ENCODE peak calls at places on chromosomes 7 and 10, in six cellular contexts. C, A, G, Y, X and T are unnamed samples. For H3K4me1, the result is how much of the 10 kb centered on the place peaks cover.

GRCh38 chr7:5713124-5713912 is 68.1 kb downstream of the RNF216 start:
- DNase-seq in G (no peak), A (no peak), Y (no peak), C (no peak), X (no peak), T (no peak)

GRCh38 chr7:129769866-129770808 is 158.6 kb downstream of the NRF1 start:
- DNase-seq in X (no peak), A (no peak), Y (no peak), G (no peak), C (no peak), T (no peak)

GRCh38 chr7:66912195-66912594 is 8.8 kb upstream of the TMEM248 start:
- DNase-seq in G (no peak), X (no peak), A (no peak), C (no peak), Y (no peak), T (no peak)

GRCh38 chr10:74821501-74821900 is 4.9 kb upstream of the KAT6B start:
- DNase-seq in Y (no peak), G (no peak), A (no peak), C (no peak), X (no peak), T (no peak)

GRCh38 chr10:13528138-13528874 is 508 bp downstream of the BEND7 start:
- DNase-seq in G (no peak), C (no peak), Y (peak), X (peak), A (no peak), T (peak)

GRCh38 chr7:104963991-104964385 is 50.0 kb upstream of the KMT2E start:
- DNase-seq in A (peak), G (no peak), X (no peak), Y (peak), C (peak), T (no peak)

GRCh38 chr10:73950569-73950968 is 39.6 kb downstream of the PLAU start:
- DNase-seq in Y (no peak), X (no peak), G (peak), C (no peak), A (no peak), T (peak)

GRCh38 chr7:50409856-50410468 is 40.2 kb downstream of the FIGNL1 start:
- DNase-seq in Y (no peak), X (no peak), G (no peak), C (no peak), A (no peak), T (no peak)

GRCh38 chr7:99380032-99380822 is 5.7 kb downstream of the ARPC1B start:
- DNase-seq in Y (peak), C (no peak), X (peak), G (no peak), A (peak), T (peak)

GRCh38 chr7:111400088-111400487 is 162.2 kb downstream of the IMMP2L start:
- DNase-seq in X (no peak), G (no peak), C (no peak), A (no peak), Y (no peak), T (no peak)

GRCh38 chr10:51733061-51733460 is 33.7 kb upstream of the CSTF2T start:
- DNase-seq in C (no peak), Y (peak), X (no peak), A (peak), G (no peak), T (peak)

GRCh38 chr10:126262971-126263370 is 125.3 kb downstream of the ADAM12 start:
- DNase-seq in A (no peak), G (no peak), X (no peak), Y (no peak), C (no peak), T (peak)

GRCh38 chr10:80266513-80266863 is 23.0 kb downstream of the MAT1A start:
- DNase-seq in X (peak), Y (no peak), G (no peak), A (no peak), C (no peak), T (no peak)

GRCh38 chr10:97150191-97150590 is 35.6 kb downstream of the SLIT1 start:
- DNase-seq in Y (no peak), X (no peak), A (no peak), G (no peak), C (no peak), T (no peak)

GRCh38 chr10:102675151-102675886 is 31.0 kb downstream of the TRIM8 start:
- DNase-seq in A (no peak), X (no peak), G (peak), Y (peak), C (no peak), T (peak)

GRCh38 chr10:88004451-88004850 is 141.0 kb downstream of the PTEN start:
- DNase-seq in G (no peak), C (no peak), Y (peak), A (peak), X (no peak), T (peak)

GRCh38 chr7:1095621-1096155 is 7.8 kb downstream of the GPER1 start:
- DNase-seq in Y (no peak), C (no peak), X (no peak), G (no peak), A (no peak), T (no peak)

GRCh38 chr10:74766501-74766900 is 59.9 kb upstream of the KAT6B start:
- DNase-seq in A (no peak), Y (no peak), C (no peak), X (no peak), G (no peak), T (no peak)

GRCh38 chr7:118153551-118154177 is 30.3 kb upstream of the LSM8 start:
- DNase-seq in A (peak), G (no peak), Y (peak), X (peak), C (peak), T (peak)

DNA sequence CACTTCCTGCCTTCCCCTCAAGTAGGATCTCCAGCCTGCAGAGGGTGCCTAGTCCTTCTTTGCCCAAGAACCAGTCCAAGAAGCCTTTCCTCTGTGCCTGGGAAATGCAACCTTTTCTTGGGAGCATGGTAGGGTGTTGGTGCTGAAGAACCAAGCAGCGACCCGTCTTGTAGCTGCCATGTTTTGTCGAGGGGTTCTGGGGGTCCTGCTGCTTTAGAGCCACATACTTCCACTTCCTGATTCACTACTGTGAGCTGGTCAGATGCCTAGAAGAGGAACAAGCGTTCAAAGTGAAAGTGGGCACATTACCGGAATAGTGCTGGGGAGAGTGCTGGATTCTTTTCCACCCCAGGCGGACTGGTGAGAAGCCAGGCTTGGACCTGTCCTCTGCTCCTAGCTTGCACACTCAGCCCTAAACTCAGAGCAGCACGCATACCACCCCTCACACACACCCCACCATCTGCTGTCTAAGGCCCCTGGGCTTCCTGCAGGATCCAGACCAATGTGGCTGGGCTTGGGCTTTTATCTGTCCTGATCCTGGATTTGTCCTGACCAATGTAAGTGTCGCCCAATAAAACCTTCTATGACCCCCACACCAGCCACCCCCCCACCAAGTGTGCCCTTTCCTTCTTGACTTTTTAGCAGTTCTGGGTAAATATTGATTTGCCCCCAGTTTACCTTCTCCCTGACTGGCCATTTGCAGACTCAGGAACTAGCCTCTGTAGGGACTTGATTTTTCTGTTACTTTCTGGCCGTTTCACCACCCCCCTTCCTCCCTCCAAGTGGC is 1.5 kb upstream of the HOXA13 start:
- DNase-seq in X (no peak), A (no peak), C (no peak), Y (peak), G (no peak), T (no peak)
- H3K4me3 ChIP-seq in X (no peak), A (no peak), C (no peak), Y (peak), G (no peak), T (no peak)

GRCh38 chr7:55127135-55127551 is 108.3 kb downstream of the EGFR start:
- DNase-seq in A (no peak), Y (no peak), X (no peak), G (no peak), C (no peak), T (peak)

GRCh38 chr7:55124989-55125875 is 106.4 kb downstream of the EGFR start:
- DNase-seq in X (no peak), G (no peak), C (no peak), Y (no peak), A (no peak), T (no peak)

GRCh38 chr7:55128693-55129394 is 110.0 kb downstream of the EGFR start:
- DNase-seq in A (peak), C (no peak), Y (peak), G (peak), X (no peak), T (peak)

GRCh38 chr7:55129409-55130078 is 110.7 kb downstream of the EGFR start:
- DNase-seq in A (peak), X (no peak), G (no peak), Y (peak), C (no peak), T (peak)

DNA sequence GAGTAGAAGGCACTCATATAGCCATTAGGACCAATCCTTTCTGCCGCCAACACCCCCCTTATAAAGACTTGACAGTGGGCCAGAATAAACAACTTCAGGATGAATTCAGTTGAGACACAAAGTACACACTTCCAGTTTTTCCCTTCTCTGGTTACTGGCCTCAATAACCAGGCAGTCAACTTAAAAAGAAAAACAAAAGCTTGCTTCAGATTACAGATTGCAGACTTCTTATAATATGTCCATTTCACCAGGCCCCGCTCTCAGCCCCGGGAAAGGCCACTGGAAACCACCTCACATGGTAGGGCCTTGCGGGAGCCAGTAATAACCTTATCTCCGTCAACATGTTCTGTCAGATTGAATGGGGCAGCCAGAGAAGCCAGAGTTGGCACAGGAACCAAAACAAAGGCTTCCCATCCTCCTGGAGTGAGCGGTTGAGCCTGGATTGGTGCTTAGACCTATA is 108.8 kb downstream of the EGFR start:
- DNase-seq in C (no peak), X (no peak), Y (peak), G (no peak), A (peak), T (peak)
- H3K4me1 ChIP-seq in C (under half), X (under half), Y (under half), G (under half), A (half or more), T (half or more)

GRCh38 chr10:104591451-104591850 is 49.6 kb upstream of the SORCS3 start:
- DNase-seq in G (no peak), C (no peak), A (no peak), X (no peak), Y (no peak), T (no peak)

GRCh38 chr10:104584541-104584940 is 56.5 kb upstream of the SORCS3 start:
- DNase-seq in G (no peak), A (no peak), C (no peak), Y (no peak), X (no peak), T (no peak)

GRCh38 chr10:104589871-104590270 is 51.2 kb upstream of the SORCS3 start:
- DNase-seq in C (no peak), X (no peak), A (peak), G (no peak), Y (no peak), T (no peak)

GRCh38 chr10:104589431-104589830 is 51.7 kb upstream of the SORCS3 start:
- DNase-seq in X (no peak), A (no peak), C (no peak), G (no peak), Y (no peak), T (no peak)
- H3K9ac ChIP-seq in X (no peak), A (no peak), C (no peak), G (no peak), Y (no peak), T (no peak)

GRCh38 chr10:43421201-43421507 is 12.2 kb upstream of the HNRNPF start:
- DNase-seq in C (no peak), Y (no peak), X (no peak), G (no peak), A (no peak), T (no peak)
- H3K4me3 ChIP-seq in C (peak), Y (peak), X (peak), G (peak), A (peak), T (peak)

DNA sequence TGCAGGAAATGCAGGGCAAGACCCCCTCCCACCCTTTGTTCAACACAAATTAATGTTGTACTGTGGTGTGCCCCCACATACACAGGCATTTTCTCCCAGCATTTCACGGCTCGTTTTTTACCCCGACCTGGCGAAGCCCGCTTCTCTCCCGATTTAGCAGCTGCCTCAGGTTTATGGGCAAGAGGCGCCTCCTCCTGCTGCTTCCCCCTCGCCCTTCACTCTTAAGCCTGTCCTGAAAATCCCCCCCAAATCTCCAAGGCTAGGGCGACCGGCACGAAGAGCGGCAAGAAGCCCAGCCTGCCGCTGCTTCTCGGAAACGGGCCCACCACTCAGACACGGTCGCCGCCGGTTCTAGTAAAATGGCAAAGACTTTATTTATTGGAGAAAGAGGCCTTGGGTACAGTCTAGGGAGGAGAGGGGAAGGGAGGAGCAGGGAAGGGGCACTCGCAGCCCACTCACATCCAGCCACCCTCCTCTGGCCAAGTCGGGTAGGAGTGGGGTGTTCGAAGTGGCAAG is 3.4 kb downstream of the LBX1 start:
- DNase-seq in A (no peak), G (no peak), X (no peak), Y (no peak), C (no peak), T (no peak)
- H3K4me1 ChIP-seq in A (under half), G (under half), X (under half), Y (under half), C (under half), T (under half)

DNA sequence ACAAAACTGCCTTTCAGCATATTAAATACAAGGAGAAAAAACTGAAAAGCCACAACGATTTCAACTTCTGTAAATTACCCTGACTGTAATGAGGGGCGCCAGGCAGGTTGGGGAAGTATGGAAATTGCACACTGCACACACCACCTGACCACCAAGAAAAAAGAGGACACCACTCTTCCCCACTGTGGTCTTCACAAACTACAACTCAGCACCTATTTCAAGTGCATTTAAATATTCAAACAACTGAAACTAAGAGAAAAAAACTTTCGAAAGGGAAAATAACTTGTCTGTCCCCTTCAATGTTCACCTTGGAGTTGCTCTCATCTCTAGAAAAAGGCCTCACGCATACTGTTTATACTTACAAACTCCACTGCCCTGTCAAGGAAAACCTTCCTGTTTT is 1.5 kb downstream of the LARP4B start:
- DNase-seq in A (no peak), Y (peak), G (no peak), C (peak), X (no peak), T (peak)
- H3K9ac ChIP-seq in A (peak), Y (peak), G (peak), C (peak), X (peak), T (peak)

DNA sequence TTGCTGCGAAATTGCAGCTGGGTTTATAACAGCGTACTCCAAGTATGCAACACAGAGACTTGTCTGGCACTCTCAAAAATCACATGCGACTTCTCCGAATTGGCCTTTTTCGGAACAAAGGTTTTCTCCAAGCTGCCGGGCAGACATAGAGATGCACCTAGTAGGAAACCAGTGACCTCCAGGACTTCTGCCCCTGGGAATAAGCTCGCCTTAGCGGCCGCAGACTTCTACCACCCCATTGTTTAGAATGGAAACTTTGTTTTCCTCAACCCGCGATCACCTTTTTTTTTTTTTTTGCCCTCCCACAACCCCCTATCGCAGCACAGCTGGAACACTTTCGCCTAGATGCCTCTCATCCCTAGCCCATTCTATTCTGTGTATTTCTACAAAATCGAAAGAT is 4.9 kb upstream of the HOXA10 start:
- DNase-seq in X (no peak), C (no peak), Y (no peak), A (no peak), G (no peak), T (no peak)
- H3K4me3 ChIP-seq in X (no peak), C (no peak), Y (peak), A (no peak), G (peak), T (peak)

DNA sequence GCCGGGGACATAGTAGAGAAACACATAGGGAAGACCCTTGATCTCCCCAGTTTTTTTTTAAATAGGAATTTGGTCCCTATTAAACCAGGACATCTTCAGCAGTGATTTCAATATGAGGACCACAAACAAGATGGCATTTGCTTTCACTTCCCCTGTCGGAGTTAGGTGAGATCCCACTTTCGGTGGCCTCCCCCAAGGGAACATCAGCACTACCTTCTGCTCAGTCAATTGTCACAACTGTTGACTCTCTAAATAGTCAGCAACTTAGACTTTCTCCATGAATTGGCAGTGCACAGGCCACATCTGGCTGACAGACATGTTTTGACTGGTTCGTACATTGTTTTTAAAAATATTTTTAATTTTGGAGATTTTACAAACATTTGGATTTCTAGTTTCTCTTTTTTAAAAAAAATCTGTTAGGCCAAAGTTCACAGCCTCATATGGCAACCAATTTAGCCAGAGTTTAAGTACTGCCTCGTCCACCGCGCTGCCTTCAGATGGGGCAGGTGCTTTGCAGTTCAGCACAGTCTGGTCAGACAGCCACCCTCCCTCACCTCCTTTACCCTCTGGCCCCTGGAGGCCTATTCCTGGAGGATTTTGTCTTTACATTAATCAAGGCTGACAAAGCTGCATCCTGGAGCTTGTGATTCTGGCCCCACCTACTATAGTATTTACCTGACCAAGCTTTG is 139.2 kb upstream of the PRR15 start:
- DNase-seq in A (no peak), X (no peak), C (no peak), Y (no peak), G (no peak), T (no peak)
- H3K4me1 ChIP-seq in A (under half), X (under half), C (under half), Y (under half), G (under half), T (under half)

GRCh38 chr7:73717991-73718405 is 1.5 kb downstream of the STX1A start:
- DNase-seq in X (no peak), C (no peak), A (peak), Y (peak), G (no peak), T (peak)
- H3K9ac ChIP-seq in X (peak), C (no peak), A (no peak), Y (peak), G (no peak), T (peak)

GRCh38 chr7:139080905-139081304 is 28.6 kb downstream of the ZC3HAV1 start:
- DNase-seq in X (no peak), A (no peak), C (no peak), Y (no peak), G (no peak), T (no peak)
- H3K4me3 ChIP-seq in X (no peak), A (no peak), C (no peak), Y (no peak), G (no peak), T (no peak)